ENCODE peak calls at places on chromosomes 11 and 22, in four cellular contexts. One of them, this sample, is unnamed.

GRCh38 chr11:26557666-26558065 is 14.4 kb downstream of the MUC15 start:
- DNase-seq in K562: no peak
- DNase-seq in HCT116: no peak
- DNase-seq in HepG2: no peak
- DNase-seq in this sample: no peak

GRCh38 chr22:31248965-31249940 is 37.2 kb downstream of the LIMK2 start:
- DNase-seq in K562: no peak
- DNase-seq in HCT116: no peak
- DNase-seq in HepG2: no peak
- DNase-seq in this sample: no peak

GRCh38 chr11:28077524-28077923 is 30.4 kb downstream of the KIF18A start:
- DNase-seq in K562: no peak
- DNase-seq in HCT116: no peak
- DNase-seq in HepG2: no peak
- DNase-seq in this sample: no peak

GRCh38 chr11:44018127-44018521 is 29.7 kb upstream of the ACCSL start:
- DNase-seq in K562: no peak
- DNase-seq in HCT116: no peak
- DNase-seq in HepG2: no peak
- DNase-seq in this sample: no peak

GRCh38 chr22:25747245-25747944 is 5.4 kb downstream of the MYO18B start:
- DNase-seq in K562: peak; percentile 71
- DNase-seq in HCT116: peak; percentile 45
- DNase-seq in HepG2: peak; percentile 35
- DNase-seq in this sample: peak; percentile 85

GRCh38 chr11:8080674-8081590 is at the start of gene TUB:
- DNase-seq in K562: no peak
- DNase-seq in HCT116: no peak
- DNase-seq in HepG2: no peak
- DNase-seq in this sample: peak; percentile 97

GRCh38 chr11:77346906-77347603 is 45.6 kb upstream of the GDPD4 start:
- DNase-seq in K562: no peak
- DNase-seq in HCT116: no peak
- DNase-seq in HepG2: no peak
- DNase-seq in this sample: no peak

GRCh38 chr11:68798221-68798813 is 43.4 kb downstream of the CPT1A start:
- DNase-seq in K562: peak; percentile 65
- DNase-seq in HCT116: no peak
- DNase-seq in HepG2: peak; percentile 12
- DNase-seq in this sample: peak; percentile 72

GRCh38 chr11:61473370-61474025 is 35.1 kb upstream of the LRRC10B start:
- DNase-seq in K562: no peak
- DNase-seq in HCT116: no peak
- DNase-seq in HepG2: no peak
- DNase-seq in this sample: no peak

GRCh38 chr22:25472382-25472781 is 92.1 kb upstream of the GRK3 start:
- DNase-seq in K562: no peak
- DNase-seq in HCT116: no peak
- DNase-seq in HepG2: no peak
- DNase-seq in this sample: no peak

GRCh38 chr11:24457985-24458384 is 38.9 kb upstream of the LUZP2 start:
- DNase-seq in K562: no peak
- DNase-seq in HCT116: no peak
- DNase-seq in HepG2: no peak
- DNase-seq in this sample: no peak

GRCh38 chr11:126544311-126545056 is 189.0 kb downstream of the ST3GAL4 start:
- DNase-seq in K562: no peak
- DNase-seq in HCT116: no peak
- DNase-seq in HepG2: no peak
- DNase-seq in this sample: peak; percentile 73

GRCh38 chr11:32437406-32438345 is 2.3 kb upstream of the WT1 start:
- DNase-seq in K562: no peak
- DNase-seq in HCT116: no peak
- DNase-seq in HepG2: no peak
- DNase-seq in this sample: peak; percentile 16

GRCh38 chr11:47391711-47392432 is 13.5 kb upstream of the SPI1 start:
- DNase-seq in K562: no peak
- DNase-seq in HCT116: no peak
- DNase-seq in HepG2: no peak
- DNase-seq in this sample: peak; percentile 15

GRCh38 chr11:1879941-1880720 is 11.6 kb downstream of the PRR33 start:
- DNase-seq in K562: no peak
- DNase-seq in HCT116: no peak
- DNase-seq in HepG2: no peak
- DNase-seq in this sample: peak; percentile 25

GRCh38 chr11:130631119-130631518 is 182.7 kb downstream of the ADAMTS15 start:
- DNase-seq in K562: no peak
- DNase-seq in HCT116: peak; percentile 52
- DNase-seq in HepG2: no peak
- DNase-seq in this sample: no peak

GRCh38 chr11:68402355-68403031 is 58.1 kb upstream of the PPP6R3 start:
- DNase-seq in K562: no peak
- DNase-seq in HCT116: no peak
- DNase-seq in HepG2: no peak
- DNase-seq in this sample: no peak

GRCh38 chr11:394034-394857 is at the start of gene PKP3:
- DNase-seq in K562: peak; percentile 86
- DNase-seq in HCT116: peak; percentile 83
- DNase-seq in HepG2: peak; percentile 37
- DNase-seq in this sample: no peak

GRCh38 chr11:27423125-27423524 is 49.5 kb downstream of the LGR4 start:
- DNase-seq in K562: no peak
- DNase-seq in HCT116: no peak
- DNase-seq in HepG2: no peak
- DNase-seq in this sample: no peak

GRCh38 chr11:120660024-120660565 is 148.5 kb downstream of the GRIK4 start:
- DNase-seq in K562: peak; percentile 76
- DNase-seq in HCT116: peak; percentile 46
- DNase-seq in HepG2: peak; percentile 53
- DNase-seq in this sample: peak; percentile 64

GRCh38 chr22:29907753-29908515 is 25.0 kb downstream of the MTMR3 start:
- DNase-seq in K562: peak; percentile 59
- DNase-seq in HCT116: peak; percentile 93
- DNase-seq in HepG2: peak; percentile 75
- DNase-seq in this sample: peak; percentile 14

GRCh38 chr11:2992234-2992999 is at the start of gene NAP1L4:
- DNase-seq in K562: peak; percentile 100
- DNase-seq in HCT116: peak; percentile 94
- DNase-seq in HepG2: peak; percentile 93
- DNase-seq in this sample: peak; percentile 99

GRCh38 chr11:128903248-128904041 is 12.3 kb downstream of the KCNJ5 start:
- DNase-seq in K562: no peak
- DNase-seq in HCT116: no peak
- DNase-seq in HepG2: no peak
- DNase-seq in this sample: no peak

GRCh38 chr11:15673408-15673811 is 558.7 kb downstream of the INSC start:
- DNase-seq in K562: no peak
- DNase-seq in HCT116: no peak
- DNase-seq in HepG2: no peak
- DNase-seq in this sample: no peak

GRCh38 chr11:22879615-22880014 is 19.3 kb upstream of the CCDC179 start:
- DNase-seq in K562: no peak
- DNase-seq in HCT116: no peak
- DNase-seq in HepG2: no peak
- DNase-seq in this sample: no peak

GRCh38 chr11:124429599-124429998 is 4.9 kb upstream of the OR8B4 start:
- DNase-seq in K562: no peak
- DNase-seq in HCT116: no peak
- DNase-seq in HepG2: no peak
- DNase-seq in this sample: no peak

GRCh38 chr11:63916837-63917684 is at the start of gene RCOR2:
- DNase-seq in K562: peak; percentile 92
- DNase-seq in HCT116: no peak
- DNase-seq in HepG2: peak; percentile 70
- DNase-seq in this sample: peak; percentile 98

DNA sequence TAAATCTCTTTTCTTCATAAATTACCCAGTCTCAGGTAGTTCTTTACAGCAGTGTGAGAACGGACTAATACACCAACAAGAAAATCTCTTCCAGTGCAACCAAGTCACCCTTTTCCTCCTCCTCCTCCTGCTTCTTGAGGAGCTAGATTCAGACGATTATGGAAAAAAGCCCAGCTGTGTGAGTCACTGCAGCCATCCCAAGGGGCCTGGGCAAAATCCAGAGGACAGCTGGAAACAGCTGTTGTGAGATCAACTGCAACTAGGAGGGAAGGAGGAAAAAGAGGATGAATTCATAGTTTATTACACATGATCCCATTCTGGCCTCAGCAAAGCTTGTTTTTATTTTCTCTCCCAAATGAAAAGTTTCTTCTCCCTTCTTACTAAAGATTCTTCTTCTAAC is 32.9 kb downstream of the RBFOX2 start:
- DNase-seq in K562: peak; percentile 11
- DNase-seq in HCT116: no peak
- DNase-seq in HepG2: no peak
- DNase-seq in this sample: no peak
- TF ChIP-seq ELF1 in K562: no peak
- TF ChIP-seq ELF1 in HCT116: no peak
- TF ChIP-seq ELF1 in HepG2: no peak
- TF ChIP-seq ELF1 in this sample: no peak

GRCh38 chr22:37802310-37803194 is 5.2 kb upstream of the GCAT start:
- DNase-seq in K562: peak; percentile 59
- DNase-seq in HCT116: no peak
- DNase-seq in HepG2: peak; percentile 54
- DNase-seq in this sample: peak; percentile 92
- TF ChIP-seq ELF1 in K562: peak; percentile 58
- TF ChIP-seq ELF1 in HCT116: no peak
- TF ChIP-seq ELF1 in HepG2: peak; percentile 73
- TF ChIP-seq ELF1 in this sample: peak; percentile 67

GRCh38 chr22:43198936-43199335 is 12.0 kb upstream of the TTLL12 start:
- DNase-seq in K562: no peak
- DNase-seq in HCT116: no peak
- DNase-seq in HepG2: no peak
- DNase-seq in this sample: no peak

GRCh38 chr22:43200031-43200430 is 13.1 kb upstream of the TTLL12 start:
- DNase-seq in K562: no peak
- DNase-seq in HCT116: no peak
- DNase-seq in HepG2: no peak
- DNase-seq in this sample: no peak

GRCh38 chr22:43198126-43198525 is 11.2 kb upstream of the TTLL12 start:
- DNase-seq in K562: no peak
- DNase-seq in HCT116: no peak
- DNase-seq in HepG2: no peak
- DNase-seq in this sample: no peak

GRCh38 chr22:43199541-43199940 is 12.6 kb upstream of the TTLL12 start:
- DNase-seq in K562: no peak
- DNase-seq in HCT116: no peak
- DNase-seq in HepG2: no peak
- DNase-seq in this sample: no peak

GRCh38 chr22:43197271-43197941 is 10.5 kb upstream of the TTLL12 start:
- DNase-seq in K562: no peak
- DNase-seq in HCT116: no peak
- DNase-seq in HepG2: no peak
- DNase-seq in this sample: no peak
- TF ChIP-seq ELF1 in K562: no peak
- TF ChIP-seq ELF1 in HCT116: no peak
- TF ChIP-seq ELF1 in HepG2: no peak
- TF ChIP-seq ELF1 in this sample: no peak

DNA sequence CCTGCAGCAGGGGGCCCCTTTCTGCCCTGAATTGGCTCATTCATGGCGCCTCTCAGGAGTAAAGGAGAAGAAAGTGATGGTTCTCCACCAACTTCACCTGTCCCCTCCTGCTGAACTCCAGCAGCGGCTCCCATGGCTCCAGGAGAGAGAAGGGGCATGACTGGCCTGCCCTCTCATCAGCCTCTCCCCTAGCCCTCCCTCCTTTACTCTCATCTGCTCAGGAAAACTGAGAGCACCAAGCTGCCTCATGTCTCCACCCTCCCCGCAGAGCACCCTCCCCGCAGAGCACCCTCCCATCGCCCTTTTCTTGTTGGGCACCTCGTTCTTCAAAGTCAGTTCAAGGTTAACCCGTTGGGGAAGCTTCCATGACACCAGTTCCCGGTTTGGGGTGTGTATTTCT is 82.1 kb upstream of the ATXN10 start:
- DNase-seq in K562: no peak
- DNase-seq in HCT116: no peak
- DNase-seq in HepG2: no peak
- DNase-seq in this sample: no peak
- TF ChIP-seq ELF1 in K562: no peak
- TF ChIP-seq ELF1 in HCT116: no peak
- TF ChIP-seq ELF1 in HepG2: no peak
- TF ChIP-seq ELF1 in this sample: no peak

GRCh38 chr11:100788561-100788960 is 101.5 kb downstream of the ARHGAP42 start:
- DNase-seq in K562: no peak
- DNase-seq in HCT116: no peak
- DNase-seq in HepG2: no peak
- DNase-seq in this sample: no peak

GRCh38 chr11:100791873-100792272 is 104.8 kb downstream of the ARHGAP42 start:
- DNase-seq in K562: no peak
- DNase-seq in HCT116: no peak
- DNase-seq in HepG2: no peak
- DNase-seq in this sample: no peak

GRCh38 chr11:100790073-100790472 is 103.0 kb downstream of the ARHGAP42 start:
- DNase-seq in K562: no peak
- DNase-seq in HCT116: no peak
- DNase-seq in HepG2: no peak
- DNase-seq in this sample: no peak

GRCh38 chr11:100791103-100791502 is 104.0 kb downstream of the ARHGAP42 start:
- DNase-seq in K562: no peak
- DNase-seq in HCT116: no peak
- DNase-seq in HepG2: no peak
- DNase-seq in this sample: no peak

DNA sequence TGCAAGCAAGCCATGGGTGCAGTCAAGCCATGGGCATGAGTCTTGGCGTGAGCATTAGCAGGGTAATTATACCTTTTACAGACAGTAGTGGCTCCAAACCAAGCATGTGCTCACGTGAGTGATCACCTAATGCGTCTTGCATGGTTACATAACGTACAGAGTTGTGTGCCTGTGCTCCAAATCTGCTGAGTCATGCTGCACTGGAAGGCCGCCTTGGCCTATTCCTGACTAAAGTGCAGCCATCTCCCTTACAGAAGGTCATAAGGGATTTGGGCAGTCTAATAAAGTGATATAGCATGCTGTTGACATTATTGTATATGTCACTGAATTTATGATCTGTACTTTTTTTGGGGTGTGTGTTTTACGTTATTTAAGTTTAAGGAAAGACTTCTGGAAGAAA is 102.4 kb downstream of the ARHGAP42 start:
- DNase-seq in K562: peak; percentile 17
- DNase-seq in HCT116: no peak
- DNase-seq in HepG2: peak; percentile 12
- DNase-seq in this sample: no peak
- TF ChIP-seq ELF1 in K562: no peak
- TF ChIP-seq ELF1 in HCT116: no peak
- TF ChIP-seq ELF1 in HepG2: no peak
- TF ChIP-seq ELF1 in this sample: no peak

GRCh38 chr11:72189448-72190250 is 2.3 kb upstream of the FOLR1 start:
- DNase-seq in K562: no peak
- DNase-seq in HCT116: no peak
- DNase-seq in HepG2: no peak
- DNase-seq in this sample: peak; percentile 27
- TF ChIP-seq ELF1 in K562: no peak
- TF ChIP-seq ELF1 in HCT116: no peak
- TF ChIP-seq ELF1 in HepG2: no peak
- TF ChIP-seq ELF1 in this sample: no peak

This sample was measured in SK-N-SH.